ENCODE peak calls at places on chromosomes 13 and 19, in six cellular contexts. A, O, H, R, S and J are unnamed samples.

GRCh38 chr19:33758541-33759013 is 38.1 kb upstream of the KCTD15 start:
- DNase-seq in R (no peak), O (no peak), S (peak), H (no peak), A (no peak), J (no peak)

GRCh38 chr13:90281709-90282108 is 1065.8 kb upstream of the MIR17HG start:
- DNase-seq in R (no peak), A (no peak), S (no peak), H (no peak), O (no peak), J (no peak)

GRCh38 chr19:38664503-38665211 is 17.2 kb downstream of the ACTN4 start:
- DNase-seq in A (no peak), R (no peak), H (no peak), O (no peak), S (no peak), J (no peak)

GRCh38 chr19:4051175-4052101 is 15.3 kb downstream of the ZBTB7A start:
- DNase-seq in R (no peak), H (no peak), A (peak), O (no peak), S (peak), J (no peak)

GRCh38 chr19:33794578-33795369 is 1.9 kb upstream of the KCTD15 start:
- DNase-seq in H (peak), R (no peak), S (no peak), A (no peak), O (no peak), J (no peak)

GRCh38 chr19:39676004-39676403 is 20.3 kb downstream of the LGALS16 start:
- DNase-seq in R (no peak), S (peak), A (no peak), O (no peak), H (no peak), J (no peak)

GRCh38 chr13:50670847-50671542 is 172.5 kb downstream of the DLEU7 start:
- DNase-seq in H (no peak), R (no peak), O (no peak), A (no peak), S (no peak), J (no peak)

GRCh38 chr13:114121496-114122466 is 10.6 kb downstream of the RASA3 start:
- DNase-seq in O (no peak), A (no peak), S (no peak), H (no peak), R (no peak), J (no peak)

GRCh38 chr13:48448963-48449614 is 36.2 kb upstream of the LPAR6 start:
- DNase-seq in R (no peak), H (no peak), O (no peak), A (no peak), S (no peak), J (no peak)

GRCh38 chr13:101527130-101527529 is 74.7 kb downstream of the ITGBL1 start:
- DNase-seq in A (no peak), O (no peak), S (no peak), R (no peak), H (no peak), J (no peak)

GRCh38 chr19:5083547-5083965 is 114.6 kb downstream of the KDM4B start:
- DNase-seq in R (no peak), O (no peak), H (peak), S (no peak), A (no peak), J (no peak)

GRCh38 chr13:35965226-35965927 is 165.8 kb downstream of the DCLK1 start:
- DNase-seq in H (no peak), R (no peak), A (no peak), O (no peak), S (no peak), J (no peak)

GRCh38 chr19:2680808-2681207 is 21.7 kb downstream of the GNG7 start:
- DNase-seq in R (no peak), H (no peak), A (no peak), S (no peak), O (no peak), J (no peak)

GRCh38 chr19:53394522-53394973 is 401 bp upstream of the ZNF765 start:
- DNase-seq in S (no peak), H (peak), A (no peak), R (no peak), O (no peak), J (no peak)

GRCh38 chr19:4288091-4288777 is 9.2 kb downstream of the SHD start:
- DNase-seq in S (no peak), O (no peak), H (no peak), R (no peak), A (no peak), J (no peak)

GRCh38 chr19:10535613-10536012 is 8.1 kb upstream of the ATG4D start:
- DNase-seq in A (no peak), R (no peak), H (no peak), S (no peak), O (no peak), J (no peak)

GRCh38 chr13:23748591-23748990 is 140.6 kb downstream of the MIPEP start:
- DNase-seq in O (no peak), H (no peak), A (no peak), S (no peak), R (no peak), J (no peak)

GRCh38 chr13:72180253-72180952 is 313.4 kb upstream of the DACH1 start:
- DNase-seq in O (no peak), R (no peak), H (no peak), A (no peak), S (no peak), J (no peak)

GRCh38 chr13:47117268-47117667 is 220.4 kb upstream of the HTR2A start:
- DNase-seq in R (no peak), A (no peak), H (no peak), S (no peak), O (no peak), J (no peak)

GRCh38 chr13:23701191-23701590 is 131.0 kb downstream of the TNFRSF19 start:
- DNase-seq in A (no peak), R (no peak), O (no peak), H (no peak), S (no peak), J (no peak)

GRCh38 chr19:44003461-44004134 is 841 bp downstream of the ZNF230 start:
- DNase-seq in H (no peak), R (no peak), A (peak), O (no peak), S (no peak), J (no peak)

GRCh38 chr19:33080761-33081681 is at the start of gene GPATCH1:
- DNase-seq in A (peak), H (peak), O (peak), S (peak), R (peak), J (peak)

GRCh38 chr19:2820112-2820702 is 539 bp downstream of the ZNF554 start:
- DNase-seq in O (no peak), A (peak), R (no peak), S (no peak), H (no peak), J (no peak)

GRCh38 chr19:4518345-4519171 is at the start of gene PLIN4:
- DNase-seq in R (no peak), S (peak), A (no peak), H (peak), O (no peak), J (no peak)

GRCh38 chr13:44011036-44011435 is 131.3 kb downstream of the LACC1 start:
- DNase-seq in O (no peak), A (no peak), H (no peak), R (no peak), S (no peak), J (no peak)

GRCh38 chr13:98293570-98294142 is 116.6 kb upstream of the RNF113B start:
- DNase-seq in R (no peak), H (no peak), S (peak), O (no peak), A (no peak), J (no peak)

GRCh38 chr19:49142866-49143335 is 12.3 kb downstream of the HRC start:
- DNase-seq in A (peak), R (no peak), H (peak), S (peak), O (no peak), J (peak)

GRCh38 chr13:75635621-75636338 is at the start of gene LMO7:
- DNase-seq in O (peak), R (peak), S (peak), H (peak), A (peak), J (peak)

GRCh38 chr13:25608181-25608580 is 236.4 kb downstream of the ATP8A2 start:
- DNase-seq in S (no peak), H (no peak), R (no peak), A (no peak), O (no peak), J (no peak)

GRCh38 chr13:97855570-97855970 is 97.9 kb upstream of the IPO5 start:
- DNase-seq in S (peak), R (no peak), H (no peak), O (no peak), A (peak), J (no peak)

GRCh38 chr19:7260161-7260560 is 34.1 kb downstream of the INSR start:
- DNase-seq in A (no peak), O (no peak), R (no peak), H (no peak), S (no peak), J (no peak)

GRCh38 chr13:51804295-51805172 is 571 bp upstream of the DHRS12 start:
- DNase-seq in H (no peak), R (no peak), O (no peak), S (no peak), A (peak), J (no peak)

GRCh38 chr19:40804783-40805242 is 5.8 kb downstream of the EGLN2 start:
- DNase-seq in R (no peak), A (no peak), O (no peak), S (no peak), H (peak), J (no peak)

GRCh38 chr13:29943301-29944085 is 93.1 kb upstream of the UBL3 start:
- DNase-seq in R (no peak), S (no peak), H (no peak), O (no peak), A (no peak), J (no peak)

GRCh38 chr19:3955688-3956087 is 15.2 kb downstream of the DAPK3 start:
- DNase-seq in A (no peak), R (no peak), S (no peak), O (no peak), H (no peak), J (no peak)

GRCh38 chr13:67308004-67308772 is 78.1 kb upstream of the PCDH9 start:
- DNase-seq in S (no peak), H (no peak), O (no peak), A (no peak), R (no peak), J (no peak)

GRCh38 chr19:32041681-32042292 is 303.6 kb upstream of the ZNF507 start:
- DNase-seq in H (no peak), R (no peak), A (peak), S (peak), O (no peak), J (no peak)

GRCh38 chr19:30556230-30556711 is 184.1 kb downstream of the ZNF536 start:
- DNase-seq in O (no peak), A (no peak), H (no peak), R (no peak), S (no peak), J (no peak)

GRCh38 chr19:7395360-7395781 is 46.6 kb downstream of the ARHGEF18 start:
- DNase-seq in R (no peak), A (no peak), H (no peak), O (no peak), S (no peak), J (no peak)